ENCODE peak calls at places on chromosomes 2 and 18, in eight cellular contexts. I is stomach, O is A549, V is sigmoid colon, E is transverse colon, X is GM12878, R is suprapubic skin, F is ovary. C is an unnamed sample.

GRCh38 chr2:89821455-89821945 is 1130.0 kb downstream of the RPIA start:
- DNase-seq in I (no peak), O (no peak), V (no peak), E (no peak), X (no peak), R (no peak), F (no peak), C (no peak)

GRCh38 chr2:85886585-85886984 is 2.2 kb downstream of the ST3GAL5 start:
- DNase-seq in I (no peak), O (no peak), V (peak; percentile 91), E (peak; percentile 41), X (no peak), R (peak; percentile 88), F (peak; percentile 67), C (no peak)

GRCh38 chr2:137957033-137957432 is 7.2 kb upstream of the HNMT start:
- DNase-seq in I (no peak), O (no peak), V (no peak), E (no peak), X (no peak), R (no peak), F (no peak), C (no peak)

GRCh38 chr2:27707462-27708256 is 44.0 kb downstream of the SLC4A1AP start:
- DNase-seq in I (no peak), O (no peak), V (no peak), E (no peak), X (no peak), R (no peak), F (peak; percentile 81), C (no peak)

GRCh38 chr18:77052656-77053309 is 79.8 kb downstream of the MBP start:
- DNase-seq in I (no peak), O (no peak), V (no peak), E (no peak), X (no peak), R (no peak), F (no peak), C (no peak)

GRCh38 chr18:49762191-49763077 is 50.9 kb downstream of the ACAA2 start:
- DNase-seq in I (no peak), O (no peak), V (no peak), E (no peak), X (no peak), R (peak; percentile 72), F (no peak), C (no peak)

GRCh38 chr2:176490061-176490861 is 221.0 kb downstream of the MTX2 start:
- DNase-seq in I (peak; percentile 25), O (no peak), V (peak; percentile 70), E (no peak), X (no peak), R (no peak), F (peak; percentile 57), C (no peak)

GRCh38 chr2:64488050-64488974 is 34.4 kb downstream of the LGALSL start:
- DNase-seq in I (peak; percentile 75), O (peak; percentile 73), V (peak; percentile 76), E (peak; percentile 78), X (peak; percentile 12), R (no peak), F (peak; percentile 70), C (no peak)

GRCh38 chr18:32048507-32049091 is 30.0 kb downstream of the RNF125 start:
- DNase-seq in I (no peak), O (no peak), V (peak; percentile 72), E (peak; percentile 68), X (peak; percentile 24), R (no peak), F (peak; percentile 50), C (no peak)

GRCh38 chr2:41937921-41938708 is 109.7 kb upstream of the PKDCC start:
- DNase-seq in I (no peak), O (no peak), V (no peak), E (no peak), X (no peak), R (no peak), F (no peak), C (no peak)

GRCh38 chr2:29480423-29480822 is 365.2 kb downstream of the CLIP4 start:
- DNase-seq in I (no peak), O (no peak), V (no peak), E (peak; percentile 9), X (no peak), R (no peak), F (no peak), C (no peak)

GRCh38 chr2:126784045-126784444 is 114.6 kb upstream of the TEX51 start:
- DNase-seq in I (no peak), O (no peak), V (no peak), E (no peak), X (no peak), R (no peak), F (no peak), C (no peak)
- TF ChIP-seq EP300 in I (no peak), O (no peak), V (no peak), E (no peak), X (no peak), R (no peak), F (no peak), C (no peak)

DNA sequence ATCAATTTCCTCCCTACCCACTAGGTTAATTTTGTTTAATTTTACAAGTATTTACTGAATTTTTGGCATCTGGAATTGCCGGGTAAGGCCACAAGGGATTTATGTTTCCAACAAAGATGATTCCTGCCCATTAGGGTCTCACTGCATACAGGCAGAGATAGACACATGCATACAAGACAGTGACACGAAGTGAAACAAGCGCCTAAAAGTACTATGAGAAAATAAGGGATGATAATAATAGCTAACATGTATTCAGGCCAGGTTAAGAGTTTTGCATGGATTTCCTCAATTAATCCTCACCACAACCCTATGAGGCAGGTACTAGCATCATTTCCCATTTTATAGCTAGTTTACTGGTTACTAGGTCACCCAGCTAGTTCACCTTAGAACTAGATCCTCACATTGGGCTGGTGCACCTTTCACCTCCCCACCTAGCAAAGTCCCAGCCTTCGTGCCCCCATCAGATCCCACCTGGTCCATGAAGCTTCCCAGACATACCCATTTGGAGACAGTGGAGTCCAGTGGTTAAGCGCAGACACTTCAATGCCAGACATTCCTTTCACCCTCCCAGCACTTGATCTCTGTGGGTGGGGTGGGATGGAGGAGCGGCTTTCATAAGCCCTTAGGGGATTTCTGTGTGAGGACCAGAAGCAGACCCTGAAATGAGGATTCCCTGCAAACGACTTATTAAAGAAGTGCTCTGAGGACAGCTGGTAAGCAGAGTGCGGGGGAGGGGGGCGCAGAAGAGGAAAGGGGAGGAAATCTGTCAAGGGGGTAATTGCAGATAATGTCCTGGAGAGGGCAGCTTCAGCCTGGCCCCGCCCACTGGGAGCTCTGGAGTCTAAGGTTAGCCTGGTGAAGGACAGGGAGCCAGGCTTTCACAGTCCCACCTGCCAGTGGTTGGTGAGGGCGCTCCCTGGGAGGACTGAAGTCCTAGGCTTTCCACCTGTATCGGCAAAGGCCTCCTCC is 5.8 kb upstream of the DGUOK start:
- DNase-seq in I (peak; percentile 49), O (peak; percentile 70), V (peak; percentile 89), E (peak; percentile 53), X (no peak), R (no peak), F (no peak), C (no peak)
- H3K27ac ChIP-seq in I (peak overlapping the region; percentile 34), O (no peak overlapping the region), V (peak overlapping the region; percentile 97), E (no peak overlapping the region), X (no peak overlapping the region), R (no peak overlapping the region), F (no peak overlapping the region), C (peak overlapping the region; percentile 69)

GRCh38 chr2:31384351-31384750 is 30.2 kb downstream of the XDH start:
- DNase-seq in I (no peak), O (peak; percentile 81), V (no peak), E (no peak), X (no peak), R (no peak), F (no peak), C (no peak)
- TF ChIP-seq EP300 in I (no peak), O (no peak), V (no peak), E (no peak), X (no peak), R (no peak), F (no peak), C (no peak)

GRCh38 chr2:25088817-25089485 is 47.1 kb downstream of the EFR3B start:
- DNase-seq in I (no peak), O (no peak), V (no peak), E (no peak), X (no peak), R (no peak), F (no peak), C (no peak)
- H3K27ac ChIP-seq in I (peak overlapping the region; percentile 3), O (no peak overlapping the region), V (no peak overlapping the region), E (no peak overlapping the region), X (no peak overlapping the region), R (no peak overlapping the region), F (no peak overlapping the region), C (no peak overlapping the region)

DNA sequence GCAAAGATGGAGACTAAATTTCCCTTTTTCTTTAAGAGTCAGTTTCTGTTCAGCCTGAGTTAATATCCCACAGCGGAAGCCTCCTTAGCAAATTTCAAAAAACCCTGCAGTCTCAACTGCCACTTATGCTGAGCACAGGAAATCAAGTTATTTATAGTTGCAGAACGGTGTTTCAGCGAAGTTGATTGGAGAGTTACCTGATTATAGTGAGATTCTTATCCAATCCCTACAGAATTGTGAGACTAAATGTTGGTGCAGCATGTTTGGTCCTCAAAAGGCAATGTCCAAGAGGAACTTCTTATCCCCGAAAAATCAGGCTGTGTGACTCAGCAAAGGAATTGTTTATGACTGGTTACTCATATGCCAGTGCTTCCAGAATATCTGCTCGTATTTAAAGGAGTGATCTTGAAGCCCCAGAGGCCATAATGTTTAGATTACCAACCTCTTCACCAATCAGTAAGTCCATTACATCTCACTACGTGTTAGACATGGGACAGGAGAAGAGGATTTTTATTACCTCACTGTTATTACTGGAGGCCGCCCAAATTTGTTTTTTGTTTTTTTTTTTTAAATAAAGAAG is 67.9 kb downstream of the LRRFIP1 start:
- DNase-seq in I (no peak), O (peak; percentile 55), V (peak; percentile 29), E (no peak), X (peak; percentile 76), R (no peak), F (peak; percentile 12), C (no peak)
- TF ChIP-seq EP300 in I (no peak), O (no peak), V (no peak), E (no peak), X (no peak), R (no peak), F (no peak), C (no peak)

DNA sequence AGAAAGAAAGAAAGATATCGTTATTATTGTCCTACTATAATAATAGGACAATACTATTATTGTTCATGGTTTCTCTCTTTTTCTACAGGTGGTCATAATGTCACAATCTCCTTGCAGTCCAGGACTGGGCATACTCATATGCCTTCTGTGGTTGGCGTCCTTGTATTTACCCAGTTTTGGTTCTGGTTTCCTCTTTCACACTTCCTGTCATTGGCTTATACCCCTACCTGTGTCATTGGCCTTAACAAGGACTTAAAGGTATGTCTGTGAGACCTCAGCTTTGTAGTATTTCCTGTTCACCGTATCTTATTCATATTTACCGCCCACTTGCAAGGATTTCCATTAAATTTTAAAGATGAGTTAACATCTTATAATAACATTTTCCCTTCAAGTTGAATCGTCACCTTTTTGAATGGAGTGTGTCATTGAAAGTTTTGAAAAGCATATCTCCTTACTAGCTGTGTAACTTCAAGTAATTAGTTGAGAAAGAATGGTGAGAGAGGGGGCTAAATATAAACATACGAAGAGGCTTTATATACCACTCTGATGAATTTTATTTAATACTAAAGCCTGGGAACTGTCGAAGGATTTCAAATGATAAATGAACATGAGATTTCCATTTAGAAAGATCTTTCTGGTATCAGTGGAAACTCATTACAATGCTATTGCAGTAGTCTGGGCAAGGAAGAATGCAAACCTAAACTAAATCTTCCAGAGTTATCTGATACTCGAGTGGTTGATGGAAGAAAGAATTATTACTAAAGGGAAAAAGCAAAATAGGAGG is 36.6 kb upstream of the HTR2B start:
- DNase-seq in I (no peak), O (no peak), V (no peak), E (no peak), X (no peak), R (no peak), F (no peak), C (no peak)
- H3K27ac ChIP-seq in I (peak overlapping the region; percentile 74), O (peak overlapping the region; percentile 49), V (peak overlapping the region; percentile 62), E (peak overlapping the region; percentile 64), X (peak overlapping the region; percentile 18), R (peak overlapping the region; percentile 75), F (no peak overlapping the region), C (peak overlapping the region; percentile 81)